ENCODE peak calls at places on chromosomes 11 and 22, in six cellular contexts. B, Z, E, G, R and X are unnamed samples.

GRCh38 chr11:108758458-108758857 is 93.6 kb downstream of the DDX10 start:
- DNase-seq in R (no peak), Z (no peak), B (no peak), G (no peak), E (no peak), X (no peak)

GRCh38 chr11:17767301-17767885 is 32.8 kb downstream of the KCNC1 start:
- DNase-seq in G (no peak), E (no peak), Z (peak; percentile 16), R (no peak), B (no peak), X (no peak)

GRCh38 chr11:64672875-64673274 is 50.1 kb downstream of the NRXN2 start:
- DNase-seq in B (no peak), G (no peak), R (no peak), Z (no peak), E (no peak), X (no peak)

GRCh38 chr22:23036684-23037428 is 33.5 kb upstream of the GNAZ start:
- DNase-seq in E (no peak), G (no peak), B (peak; percentile 22), R (no peak), Z (peak; percentile 42), X (peak; percentile 55)

GRCh38 chr11:515131-515530 is 8.1 kb upstream of the RNH1 start:
- DNase-seq in Z (no peak), E (no peak), R (no peak), G (no peak), B (no peak), X (no peak)

GRCh38 chr11:63493127-63493526 is 2.2 kb upstream of the PLAAT5 start:
- DNase-seq in R (no peak), Z (no peak), G (no peak), E (no peak), B (no peak), X (no peak)

GRCh38 chr11:113091578-113091844 is 130.3 kb downstream of the NCAM1 start:
- DNase-seq in Z (no peak), B (peak; percentile 35), G (no peak), E (no peak), R (no peak), X (no peak)

GRCh38 chr11:123581651-123582399 is 72.6 kb downstream of the SCN3B start:
- DNase-seq in G (no peak), Z (no peak), R (no peak), E (no peak), B (no peak), X (no peak)

GRCh38 chr11:26974068-26974790 is 19.7 kb upstream of the FIBIN start:
- DNase-seq in B (no peak), R (no peak), G (no peak), Z (no peak), E (no peak), X (no peak)

GRCh38 chr11:33256031-33256807 is 962 bp upstream of the HIPK3 start:
- DNase-seq in B (peak; percentile 8), Z (peak; percentile 15), G (no peak), E (peak; percentile 41), R (no peak), X (no peak)

GRCh38 chr22:45571089-45571488 is 68.4 kb downstream of the FBLN1 start:
- DNase-seq in R (no peak), Z (no peak), B (no peak), G (no peak), E (no peak), X (no peak)

GRCh38 chr11:19924321-19925115 is 211.9 kb downstream of the NAV2 start:
- DNase-seq in E (no peak), Z (no peak), G (no peak), B (no peak), R (no peak), X (no peak)